ENCODE peak calls at places on chromosomes 11 and 22, in four cellular contexts. D is GM12892, Q is H1, H is suprapubic skin. T is an unnamed sample.

GRCh38 chr11:117796456-117797428 is at the start of gene DSCAML1:
- DNase-seq in H (no peak), D (no peak), Q (peak; percentile 77), T (no peak)

GRCh38 chr22:23258826-23259170 is 78.5 kb downstream of the BCR start:
- DNase-seq in Q (no peak), H (no peak), D (no peak), T (no peak)

GRCh38 chr11:123472236-123472935 is 42.3 kb downstream of the GRAMD1B start:
- DNase-seq in H (no peak), D (no peak), Q (no peak), T (no peak)

GRCh38 chr11:102268083-102268984 is 49.0 kb upstream of the BIRC3 start:
- DNase-seq in D (peak; percentile 70), Q (peak; percentile 88), H (peak; percentile 83), T (no peak)

GRCh38 chr11:100867601-100868000 is 180.5 kb downstream of the ARHGAP42 start:
- DNase-seq in H (no peak), D (no peak), Q (no peak), T (no peak)

GRCh38 chr11:113137735-113138529 is 176.5 kb upstream of the TTC12 start:
- DNase-seq in Q (no peak), D (no peak), H (no peak), T (no peak)

GRCh38 chr11:441418-442274 is at the start of gene ANO9:
- DNase-seq in Q (peak; percentile 77), D (peak; percentile 90), H (no peak), T (peak; percentile 25)

GRCh38 chr22:49538006-49538405 is 289.7 kb downstream of the BRD1 start:
- DNase-seq in D (no peak), Q (no peak), H (no peak), T (no peak)

GRCh38 chr11:57180141-57180561 is 1.6 kb upstream of the LRRC55 start:
- DNase-seq in H (no peak), D (no peak), Q (peak; percentile 74), T (no peak)

GRCh38 chr11:5596611-5597201 is at the start of gene TRIM6:
- DNase-seq in Q (peak; percentile 65), D (no peak), H (peak; percentile 79), T (peak; percentile 59)

GRCh38 chr11:118918686-118919280 is 6.9 kb downstream of the BCL9L start:
- DNase-seq in H (no peak), D (no peak), Q (peak; percentile 59), T (no peak)

GRCh38 chr11:121692236-121692635 is 239.5 kb upstream of the SORL1-AS1 start:
- DNase-seq in H (no peak), Q (no peak), D (no peak), T (no peak)

GRCh38 chr11:107785401-107785800 is 73.2 kb downstream of the SLC35F2 start:
- DNase-seq in H (no peak), Q (peak; percentile 37), D (no peak), T (no peak)

GRCh38 chr11:111798279-111798678 is 32.1 kb upstream of the PPP2R1B start:
- DNase-seq in H (no peak), D (no peak), Q (no peak), T (no peak)

GRCh38 chr22:33438273-33438672 is 380.1 kb upstream of the SYN3 start:
- DNase-seq in Q (no peak), H (no peak), D (no peak), T (no peak)
- TF ChIP-seq POLR2AphosphoS5 in Q (no peak), H (no peak), D (no peak), T (no peak)

DNA sequence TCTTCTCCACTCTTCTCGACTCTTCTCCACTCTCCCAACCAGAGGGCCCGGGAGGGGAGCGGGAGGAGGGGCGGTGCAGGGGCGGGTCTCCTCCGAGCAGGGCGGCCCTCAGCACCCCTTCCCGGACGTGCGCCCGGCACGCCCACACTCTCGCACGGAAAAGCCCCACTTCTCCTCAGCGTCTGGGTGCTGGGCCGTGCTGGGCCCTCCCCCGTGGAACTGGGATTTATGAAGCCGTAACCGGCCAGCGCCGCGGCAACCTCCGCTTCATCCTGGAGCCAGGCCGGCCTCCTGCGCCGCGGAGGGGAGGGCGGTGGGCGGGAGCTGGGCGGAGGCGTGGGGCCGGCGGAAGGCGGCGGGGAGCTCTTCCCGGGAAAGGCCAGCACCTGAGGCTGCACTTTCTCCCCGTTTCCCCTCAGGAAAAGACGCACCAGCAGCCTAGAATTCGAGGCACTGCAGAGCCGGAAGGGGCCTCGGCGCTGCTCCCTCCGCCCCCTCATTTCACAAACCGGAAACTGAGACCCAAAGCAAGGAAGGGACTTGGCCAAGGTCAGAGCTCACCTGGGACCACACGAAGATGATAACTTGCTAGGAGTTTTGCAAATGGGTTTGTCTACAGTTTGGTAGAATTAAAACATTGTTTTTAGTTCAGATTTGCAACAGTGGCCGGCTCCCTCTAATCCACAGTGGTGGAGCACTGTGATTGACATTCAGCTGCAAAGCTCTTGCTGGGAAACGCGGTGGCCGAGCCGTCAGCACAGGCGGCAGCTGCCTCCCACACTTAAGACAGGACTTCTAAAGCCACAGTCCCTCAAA is 31.6 kb upstream of the JAM3 start:
- DNase-seq in H (peak; percentile 87), D (no peak), Q (peak; percentile 83), T (no peak)
- TF ChIP-seq POLR2AphosphoS5 in H (no peak), D (no peak), Q (no peak), T (no peak)

GRCh38 chr22:35410663-35411034 is 10.7 kb downstream of the MCM5 start:
- DNase-seq in D (no peak), H (no peak), Q (no peak), T (no peak)
- TF ChIP-seq POLR2AphosphoS5 in D (no peak), H (no peak), Q (no peak), T (no peak)

GRCh38 chr22:47156352-47157092 is 394.1 kb downstream of the TBC1D22A start:
- DNase-seq in D (no peak), H (no peak), Q (no peak), T (no peak)
- TF ChIP-seq POLR2AphosphoS5 in D (no peak), H (no peak), Q (no peak), T (no peak)